ENCODE peak calls at places on chromosomes 11 and 22, in five cellular contexts. N is cardiac fibroblast, L is thoracic aorta, I is fibroblast of mammary gland, K is breast epithelium. P is an unnamed sample.
A peak's percentile ranks its signal among the peaks of the same experiment; 100 is the strongest.

GRCh38 chr11:99171330-99171729 is 150.6 kb downstream of the CNTN5 start:
- DNase-seq in N (no peak), L (no peak), I (no peak), K (no peak), P (no peak)

GRCh38 chr11:66593650-66594049 is 665 bp downstream of the CCS start:
- DNase-seq in L (no peak), I (no peak), K (no peak), N (no peak), P (no peak)

GRCh38 chr11:62546937-62547625 is 475 bp upstream of the AHNAK start:
- DNase-seq in K (no peak), L (no peak), I (peak; percentile 64), N (peak; percentile 37), P (no peak)

GRCh38 chr11:126585388-126586302 is 230.2 kb downstream of the ST3GAL4 start:
- DNase-seq in K (no peak), N (peak; percentile 95), I (peak; percentile 97), L (peak; percentile 12), P (no peak)

GRCh38 chr11:63670077-63670737 is 969 bp downstream of the ATL3 start:
- DNase-seq in N (peak; percentile 38), I (peak; percentile 67), L (no peak), K (no peak), P (no peak)

GRCh38 chr22:37043214-37043827 is 8.2 kb upstream of the KCTD17 start:
- DNase-seq in I (no peak), K (no peak), N (no peak), L (no peak), P (no peak)

GRCh38 chr11:111733009-111733408 is 33.2 kb downstream of the PPP2R1B start:
- DNase-seq in L (no peak), K (no peak), I (peak; percentile 88), N (peak; percentile 87), P (no peak)

GRCh38 chr11:60957188-60957587 is 5.2 kb upstream of the SLC15A3 start:
- DNase-seq in L (no peak), I (peak; percentile 87), K (no peak), N (peak; percentile 56), P (no peak)

GRCh38 chr11:65871811-65872548 is 620 bp downstream of the EFEMP2 start:
- DNase-seq in N (no peak), K (no peak), L (no peak), I (no peak), P (no peak)

GRCh38 chr11:68911731-68912130 is 8.0 kb downstream of the IGHMBP2 start:
- DNase-seq in K (no peak), L (no peak), N (no peak), I (no peak), P (no peak)

GRCh38 chr11:70500076-70500847 is 101.9 kb downstream of the CTTN start:
- DNase-seq in I (no peak), K (no peak), L (no peak), N (no peak), P (no peak)

GRCh38 chr11:67282876-67283371 is 6.2 kb upstream of the ANKRD13D start:
- DNase-seq in N (no peak), L (no peak), I (no peak), K (no peak), P (no peak)

GRCh38 chr11:65915821-65916251 is 3.0 kb downstream of the C11orf68 start:
- DNase-seq in I (peak; percentile 98), K (peak; percentile 70), L (peak; percentile 87), N (peak; percentile 96), P (no peak)

GRCh38 chr22:45551310-45552016 is 48.8 kb downstream of the FBLN1 start:
- DNase-seq in L (no peak), I (peak; percentile 44), K (no peak), N (peak; percentile 29), P (no peak)

GRCh38 chr11:36455658-36456111 is 54.4 kb downstream of the TRAF6 start:
- DNase-seq in L (peak; percentile 69), K (no peak), N (peak; percentile 95), I (peak; percentile 97), P (no peak)
- TF ChIP-seq CTCF in L (peak; percentile 16), K (no peak), N (no peak), I (no peak), P (no peak)

GRCh38 chr11:14643697-14644395 is at the start of gene PDE3B:
- DNase-seq in L (peak; percentile 24), I (peak; percentile 12), K (peak; percentile 51), N (peak; percentile 39), P (peak; percentile 81)
- TF ChIP-seq CTCF in L (no peak), I (no peak), K (no peak), N (peak; percentile 15), P (no peak)

GRCh38 chr22:35324067-35324466 is 24.4 kb downstream of the TOM1 start:
- DNase-seq in K (no peak), N (no peak), L (no peak), I (no peak), P (no peak)

GRCh38 chr22:35322893-35323292 is 23.2 kb downstream of the TOM1 start:
- DNase-seq in I (no peak), N (no peak), L (no peak), K (no peak), P (no peak)

GRCh38 chr22:35323305-35323704 is 23.6 kb downstream of the TOM1 start:
- DNase-seq in N (no peak), I (no peak), L (no peak), K (no peak), P (no peak)

GRCh38 chr22:35325209-35325608 is 25.5 kb downstream of the TOM1 start:
- DNase-seq in N (no peak), I (no peak), L (no peak), K (no peak), P (no peak)

GRCh38 chr22:35324762-35325161 is 25.1 kb downstream of the TOM1 start:
- DNase-seq in K (no peak), N (no peak), L (no peak), I (no peak), P (no peak)
- TF ChIP-seq CTCF in K (no peak), N (no peak), L (no peak), I (no peak), P (no peak)

GRCh38 chr11:134815404-134815803 is 403.4 kb upstream of the B3GAT1 start:
- DNase-seq in N (no peak), L (no peak), K (no peak), I (no peak), P (no peak)
- TF ChIP-seq CTCF in N (no peak), L (no peak), K (no peak), I (no peak), P (no peak)

GRCh38 chr11:101620026-101620425 is 36.2 kb upstream of the TRPC6 start:
- DNase-seq in I (no peak), L (no peak), K (no peak), N (no peak), P (no peak)
- TF ChIP-seq CTCF in I (no peak), L (no peak), K (no peak), N (no peak), P (no peak)

GRCh38 chr11:72353861-72354260 is 80.5 kb downstream of the CLPB start:
- DNase-seq in N (peak; percentile 29), I (peak; percentile 36), K (no peak), L (no peak), P (no peak)
- TF ChIP-seq CTCF in N (peak; percentile 29), I (peak; percentile 29), K (no peak), L (no peak), P (no peak)

GRCh38 chr11:131914299-131914902 is 544.0 kb downstream of the NTM start:
- DNase-seq in K (no peak), L (no peak), I (peak; percentile 43), N (peak; percentile 47), P (no peak)

GRCh38 chr11:131912127-131912526 is 541.7 kb downstream of the NTM start:
- DNase-seq in L (no peak), K (no peak), I (no peak), N (no peak), P (no peak)

GRCh38 chr11:131916633-131917032 is 546.2 kb downstream of the NTM start:
- DNase-seq in I (no peak), K (no peak), L (no peak), N (no peak), P (no peak)

GRCh38 chr11:131910491-131911387 is 540.3 kb downstream of the NTM start:
- DNase-seq in N (peak; percentile 63), L (no peak), I (peak; percentile 38), K (no peak), P (peak; percentile 66)

GRCh38 chr11:131913267-131913666 is 542.9 kb downstream of the NTM start:
- DNase-seq in L (no peak), K (no peak), N (no peak), I (no peak), P (no peak)
- TF ChIP-seq CTCF in L (no peak), K (no peak), N (no peak), I (no peak), P (no peak)